ENCODE peak calls at places on chromosomes 2 and 18, in four cellular contexts. A is K562, T is HCT116, F is HepG2. H is an unnamed sample.

GRCh38 chr2:170928036-170928823 is 823 bp upstream of the GORASP2 start:
- DNase-seq in T (no peak), A (peak; percentile 40), F (peak; percentile 81), H (no peak)

GRCh38 chr18:41073372-41073954 is 881.6 kb upstream of the PIK3C3 start:
- DNase-seq in A (no peak), F (no peak), T (no peak), H (no peak)

GRCh38 chr18:43277164-43277600 is at the start of gene SYT4:
- DNase-seq in F (peak; percentile 8), T (no peak), A (no peak), H (no peak)

GRCh38 chr2:170850251-170850650 is 33.6 kb downstream of the GAD1 start:
- DNase-seq in F (no peak), A (no peak), T (no peak), H (no peak)

GRCh38 chr2:109112-109809 is 63.0 kb upstream of the FAM110C start:
- DNase-seq in T (no peak), A (no peak), F (no peak), H (no peak)

GRCh38 chr2:205148756-205149155 is 533.5 kb upstream of the NRP2 start:
- DNase-seq in T (no peak), A (no peak), F (no peak), H (no peak)

GRCh38 chr2:208077286-208077685 is 47.0 kb downstream of the CRYGD start:
- DNase-seq in A (no peak), F (no peak), T (no peak), H (no peak)

GRCh38 chr2:116696223-116696622 is 1118.3 kb upstream of the DDX18 start:
- DNase-seq in F (no peak), T (no peak), A (no peak), H (no peak)

GRCh38 chr2:86764661-86765307 is 25.9 kb downstream of the CD8A start:
- DNase-seq in A (peak; percentile 53), T (peak; percentile 37), F (peak; percentile 43), H (no peak)

GRCh38 chr2:174485763-174486613 is 841 bp downstream of the GPR155 start:
- DNase-seq in A (peak; percentile 38), F (no peak), T (no peak), H (no peak)
- TF ChIP-seq EZH2 in A (no peak), F (no peak), T (no peak), H (no peak)

DNA sequence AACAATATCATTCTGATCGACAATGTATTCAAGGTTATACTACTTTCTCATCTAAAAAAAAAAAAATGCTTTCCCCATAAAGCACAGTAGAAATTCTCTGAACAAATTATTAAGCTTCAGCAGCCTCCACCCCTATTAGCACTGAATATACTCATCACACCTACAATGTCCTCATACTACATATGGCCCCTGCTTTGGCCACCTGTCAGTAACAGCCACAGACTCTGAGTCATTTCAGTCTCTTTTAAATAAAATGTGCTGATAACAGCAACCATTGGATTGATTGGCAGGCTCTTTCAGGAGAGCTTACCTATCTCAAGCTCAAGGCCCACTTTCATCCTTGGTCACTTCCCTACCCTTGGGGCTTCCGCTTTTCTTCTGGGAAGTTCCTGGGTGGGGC is 236.7 kb downstream of the TMX3 start:
- DNase-seq in T (no peak), A (no peak), F (no peak), H (no peak)
- TF ChIP-seq SIN3A in T (no peak), A (no peak), F (no peak), H (no peak)

DNA sequence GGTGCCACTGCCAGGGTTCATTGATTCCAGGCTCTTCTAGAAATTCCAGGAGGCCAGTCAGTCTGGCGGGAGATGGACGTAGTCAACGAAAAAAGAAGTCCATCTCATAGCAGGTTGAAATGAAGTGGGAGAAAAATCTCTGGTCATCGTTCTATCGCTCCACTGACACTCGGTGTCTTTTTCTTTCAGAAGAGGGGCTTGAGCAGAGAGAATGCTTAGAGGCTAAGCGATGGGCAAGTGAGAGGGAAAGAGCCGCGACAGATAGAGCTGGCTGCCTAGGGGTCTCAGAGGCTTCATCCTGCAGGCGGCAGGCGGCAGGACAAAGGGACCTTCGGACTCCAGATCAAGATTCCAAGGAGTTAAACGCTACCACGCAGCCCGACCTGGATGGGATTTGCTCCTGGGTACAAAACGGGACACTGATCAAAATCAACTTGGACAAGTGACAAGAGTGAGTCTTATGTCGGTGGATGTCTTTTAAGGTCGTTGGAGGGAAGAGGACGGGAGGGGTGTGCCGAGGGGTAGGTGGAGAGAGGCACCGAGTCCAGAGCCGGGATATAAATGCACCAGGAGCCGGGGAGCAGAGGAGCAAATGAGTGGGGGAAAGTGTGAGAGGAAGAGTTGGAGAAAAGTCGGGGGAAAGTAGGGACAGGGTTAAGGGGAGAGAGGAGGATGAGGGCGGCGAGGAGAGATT is 672 bp upstream of the TMEM178A start:
- DNase-seq in F (no peak), A (no peak), T (no peak), H (no peak)
- TF ChIP-seq EZH2 in F (peak; percentile 80), A (no peak), T (no peak), H (no peak)

GRCh38 chr2:30238143-30238800 is 6.9 kb downstream of the LBH start:
- DNase-seq in A (no peak), T (no peak), F (no peak), H (no peak)
- TF ChIP-seq SIN3A in A (no peak), T (no peak), F (no peak), H (no peak)

DNA sequence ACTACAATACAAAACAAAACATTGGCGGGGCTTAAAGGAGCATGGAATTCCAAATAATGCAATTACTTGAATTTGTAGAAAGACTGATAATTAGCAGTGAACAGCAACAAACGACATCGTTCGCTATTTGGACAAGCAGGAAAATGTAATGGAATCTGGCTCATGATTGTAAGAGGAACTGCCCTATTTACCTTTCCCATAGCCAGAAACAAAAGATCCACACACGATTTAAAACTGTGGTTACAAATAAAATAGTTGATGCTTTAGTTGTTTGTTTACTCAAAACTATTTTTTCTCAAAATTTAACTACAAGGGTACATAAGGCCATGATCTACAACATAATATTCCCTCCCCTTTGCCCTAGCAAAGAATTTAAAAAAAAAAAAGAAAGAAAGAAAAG is 38.1 kb upstream of the RTTN start:
- DNase-seq in F (peak; percentile 12), A (no peak), T (no peak), H (no peak)
- TF ChIP-seq EZH2 in F (no peak), A (no peak), T (no peak), H (no peak)

GRCh38 chr2:238912916-238913875 is 65.3 kb downstream of the TWIST2 start:
- DNase-seq in T (no peak), F (no peak), A (no peak), H (no peak)

GRCh38 chr2:238915596-238915995 is 67.7 kb downstream of the TWIST2 start:
- DNase-seq in A (no peak), T (no peak), F (no peak), H (no peak)

GRCh38 chr2:238915196-238915595 is 67.3 kb downstream of the TWIST2 start:
- DNase-seq in T (no peak), F (no peak), A (no peak), H (no peak)

GRCh38 chr2:238913931-238914647 is 66.2 kb downstream of the TWIST2 start:
- DNase-seq in T (no peak), A (no peak), F (no peak), H (no peak)

DNA sequence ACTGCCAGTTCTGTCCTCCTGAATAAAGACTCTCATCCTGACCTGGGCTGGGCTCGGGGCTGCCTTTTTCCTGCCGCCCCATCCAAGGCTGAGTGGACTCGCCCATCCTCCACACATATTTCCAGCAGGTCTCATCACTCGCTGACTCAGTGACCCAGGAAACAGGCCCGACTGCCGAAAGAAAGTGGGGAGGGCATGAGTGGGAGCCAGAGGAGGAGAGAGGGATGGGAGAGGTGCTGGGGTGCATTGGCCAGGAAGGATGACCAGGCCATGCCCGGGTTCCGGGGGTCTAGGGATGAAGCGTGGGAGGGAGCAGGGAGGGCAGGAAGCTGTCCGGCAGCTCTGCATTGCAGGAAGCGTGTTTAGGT is 66.7 kb downstream of the TWIST2 start:
- DNase-seq in A (no peak), F (no peak), T (no peak), H (no peak)
- TF ChIP-seq SIN3A in A (no peak), F (no peak), T (no peak), H (no peak)

GRCh38 chr18:78770149-78771139 is 209.2 kb upstream of the SALL3 start:
- DNase-seq in F (no peak), A (no peak), T (no peak), H (no peak)
- TF ChIP-seq EZH2 in F (no peak), A (no peak), T (no peak), H (no peak)

H was measured in GM12878.